ENCODE peak calls at places on chromosome 4, in ten cellular contexts. E, K, L, Y, A, B, T, U, Q and O are unnamed samples.

GRCh38 chr4:88583643-88584470 is 8.4 kb upstream of the HERC3 start:
- DNase-seq in E (no peak), K (no peak), L (no peak), Y (no peak), A (no peak), B (no peak), T (no peak), U (no peak), Q (no peak), O (no peak)

GRCh38 chr4:78578674-78579430 is 27.3 kb downstream of the ANXA3 start:
- DNase-seq in E (no peak), K (no peak), L (no peak), Y (no peak), A (no peak), B (no peak), T (no peak), U (no peak), Q (no peak), O (no peak)

GRCh38 chr4:122480023-122480422 is 23.5 kb upstream of the IL2 start:
- DNase-seq in E (no peak), K (no peak), L (no peak), Y (no peak), A (no peak), B (no peak), T (no peak), U (peak), Q (no peak), O (no peak)

GRCh38 chr4:87545052-87545451 is 15.9 kb upstream of the SPARCL1 start:
- DNase-seq in E (no peak), K (no peak), L (no peak), Y (no peak), A (no peak), B (no peak), T (no peak), U (no peak), Q (no peak), O (no peak)

GRCh38 chr4:151641983-151642382 is 118.8 kb downstream of the GATB start:
- DNase-seq in E (no peak), K (no peak), L (no peak), Y (no peak), A (no peak), B (no peak), T (no peak), U (no peak), Q (no peak), O (no peak)

GRCh38 chr4:104728380-104729122 is 233.9 kb upstream of the CXXC4 start:
- DNase-seq in E (peak), K (no peak), L (no peak), Y (no peak), A (no peak), B (no peak), T (no peak), U (no peak), Q (no peak), O (peak)

GRCh38 chr4:4831266-4831665 is 28.2 kb upstream of the MSX1 start:
- DNase-seq in E (no peak), K (no peak), L (no peak), Y (no peak), A (no peak), B (no peak), T (no peak), U (no peak), Q (no peak), O (no peak)

GRCh38 chr4:140609548-140610425 is 41.0 kb upstream of the UCP1 start:
- DNase-seq in E (peak), K (peak), L (no peak), Y (no peak), A (no peak), B (no peak), T (no peak), U (no peak), Q (no peak), O (peak)

GRCh38 chr4:155106629-155107028 is 101.8 kb upstream of the NPY2R start:
- DNase-seq in E (no peak), K (no peak), L (no peak), Y (no peak), A (no peak), B (no peak), T (no peak), U (no peak), Q (no peak), O (no peak)

GRCh38 chr4:183469936-183470335 is 25.5 kb downstream of the CDKN2AIP start:
- DNase-seq in E (peak), K (no peak), L (no peak), Y (no peak), A (no peak), B (no peak), T (no peak), U (no peak), Q (no peak), O (peak)

GRCh38 chr4:5942947-5943346 is 50.1 kb upstream of the CRMP1 start:
- DNase-seq in E (no peak), K (no peak), L (no peak), Y (no peak), A (no peak), B (no peak), T (no peak), U (no peak), Q (no peak), O (no peak)